ENCODE peak calls at places on chromosomes 5 and 9, in six cellular contexts. Z is heart left ventricle; G is D721Med; O is GM13976; X is activated T-helper 2 cell treated with anti-CD3 and anti-CD28 coated beads, Interferon-gamma antibody, Interleukin-2, Interleukin-4, amounts not matched to agents 10 μg/mL and 5 μg/mL and 100 μg/mL, durations not matched to agents 14 hours and 24 hours and 36 hours; K is progenitor cell of endocrine pancreas. B is an unnamed sample.

GRCh38 chr9:130197888-130198287 is 25.7 kb downstream of the NCS1 start:
- DNase-seq in Z (no peak), G (no peak), O (no peak), X (no peak), K (no peak), B (no peak)

GRCh38 chr5:66436721-66437120 is 159.5 kb upstream of the MAST4 start:
- DNase-seq in Z (no peak), G (no peak), O (no peak), X (no peak), K (no peak), B (peak; percentile 13)

GRCh38 chr5:67842806-67843205 is 372.8 kb upstream of the PIK3R1 start:
- DNase-seq in Z (no peak), G (no peak), O (no peak), X (no peak), K (no peak), B (no peak)

GRCh38 chr9:129561594-129562281 is 59.2 kb downstream of the C9orf50 start:
- DNase-seq in Z (no peak), G (no peak), O (no peak), X (no peak), K (no peak), B (no peak)

GRCh38 chr5:89277791-89278190 is 394.8 kb upstream of the MEF2C start:
- DNase-seq in Z (no peak), G (no peak), O (no peak), X (no peak), K (no peak), B (no peak)

GRCh38 chr9:134136997-134137302 is 1.1 kb downstream of the WDR5 start:
- DNase-seq in Z (no peak), G (no peak), O (no peak), X (no peak), K (no peak), B (no peak)

GRCh38 chr9:126671381-126671831 is 57.7 kb downstream of the LMX1B start:
- DNase-seq in Z (peak; percentile 34), G (no peak), O (no peak), X (no peak), K (no peak), B (no peak)

GRCh38 chr5:170491479-170491878 is 12.3 kb upstream of the KCNIP1 start:
- DNase-seq in Z (no peak), G (no peak), O (no peak), X (no peak), K (no peak), B (no peak)

GRCh38 chr5:103669615-103670014 is 107.0 kb upstream of the NUDT12 start:
- DNase-seq in Z (no peak), G (no peak), O (no peak), X (no peak), K (no peak), B (no peak)

GRCh38 chr9:107438211-107439030 is 51.1 kb downstream of the KLF4 start:
- DNase-seq in Z (no peak), G (no peak), O (no peak), X (no peak), K (no peak), B (no peak)

GRCh38 chr9:95126739-95127138 is 190.8 kb downstream of the FANCC start:
- DNase-seq in Z (no peak), G (no peak), O (no peak), X (no peak), K (no peak), B (no peak)

GRCh38 chr5:175778951-175779475 is 92.4 kb upstream of the CPLX2 start:
- DNase-seq in Z (peak; percentile 29), G (no peak), O (no peak), X (no peak), K (no peak), B (no peak)

GRCh38 chr9:136050706-136051567 is 44.2 kb downstream of the NACC2 start:
- DNase-seq in Z (peak; percentile 45), G (no peak), O (peak; percentile 40), X (no peak), K (no peak), B (peak; percentile 49)

GRCh38 chr9:12843735-12844134 is 68.9 kb downstream of the LURAP1L start:
- DNase-seq in Z (no peak), G (no peak), O (no peak), X (no peak), K (no peak), B (no peak)

GRCh38 chr5:147051193-147051592 is 172.6 kb upstream of the PPP2R2B start:
- DNase-seq in Z (no peak), G (no peak), O (no peak), X (no peak), K (no peak), B (no peak)

GRCh38 chr5:167688331-167688730 is 603.1 kb upstream of the WWC1 start:
- DNase-seq in Z (no peak), G (no peak), O (no peak), X (no peak), K (no peak), B (no peak)

GRCh38 chr5:53419247-53419646 is 61.2 kb upstream of the FST start:
- DNase-seq in Z (no peak), G (no peak), O (no peak), X (no peak), K (no peak), B (no peak)